ENCODE peak calls at places on chromosomes 13 and 19, in four cellular contexts. I is K562, U is GM12878, W is HepG2. O is an unnamed sample.

GRCh38 chr19:58047672-58048071 is 11.4 kb upstream of the ZNF135 start:
- DNase-seq in I (no peak), U (no peak), W (no peak), O (no peak)

GRCh38 chr19:47378246-47378645 is 29.1 kb downstream of the DHX34 start:
- DNase-seq in W (no peak), I (no peak), U (no peak), O (no peak)

GRCh38 chr13:41546372-41547252 is 89.3 kb downstream of the RGCC start:
- DNase-seq in W (peak), I (no peak), U (no peak), O (no peak)

GRCh38 chr13:100495455-100495854 is 93.1 kb downstream of the GGACT start:
- DNase-seq in U (no peak), I (no peak), W (no peak), O (no peak)

GRCh38 chr19:13920940-13921744 is 15.1 kb downstream of the CC2D1A start:
- DNase-seq in U (peak), I (peak), W (peak), O (peak)

GRCh38 chr13:46173656-46174055 is 8.3 kb downstream of the LCP1 start:
- DNase-seq in U (no peak), I (no peak), W (no peak), O (no peak)

GRCh38 chr19:15223649-15224371 is 8.4 kb downstream of the EPHX3 start:
- DNase-seq in I (no peak), U (no peak), W (no peak), O (no peak)

GRCh38 chr19:45137179-45137761 is 23.5 kb downstream of the NKPD1 start:
- DNase-seq in U (peak), W (no peak), I (no peak), O (no peak)

GRCh38 chr19:13652810-13653590 is 111.3 kb upstream of the MRI1 start:
- DNase-seq in I (no peak), U (no peak), W (no peak), O (no peak)

GRCh38 chr19:3336680-3337523 is 29.5 kb upstream of the NFIC start:
- DNase-seq in W (peak), I (no peak), U (no peak), O (no peak)

GRCh38 chr13:112903071-112903577 is 65.9 kb upstream of the MCF2L start:
- DNase-seq in U (no peak), W (no peak), I (no peak), O (no peak)

GRCh38 chr19:15280915-15281683 is 48.9 kb upstream of the EPHX3 start:
- DNase-seq in W (peak), I (peak), U (no peak), O (peak)

GRCh38 chr13:108662528-108662927 is 33.1 kb downstream of the MYO16 start:
- DNase-seq in I (no peak), W (no peak), U (no peak), O (no peak)

GRCh38 chr13:35630551-35631275 is 154.2 kb upstream of the MAB21L1 start:
- DNase-seq in W (peak), U (no peak), I (peak), O (peak)

GRCh38 chr13:20054586-20054985 is 96.1 kb downstream of the ZMYM2 start:
- DNase-seq in I (no peak), U (no peak), W (no peak), O (no peak)

GRCh38 chr13:51906581-51906980 is 44.8 kb downstream of the CCDC70 start:
- DNase-seq in I (no peak), W (peak), U (no peak), O (no peak)

GRCh38 chr19:2289714-2290435 is 7.9 kb upstream of the PEAK3 start:
- DNase-seq in I (peak), U (peak), W (no peak), O (no peak)

GRCh38 chr19:33508941-33509614 is 12.5 kb downstream of the PEPD start:
- DNase-seq in W (no peak), U (no peak), I (no peak), O (no peak)

GRCh38 chr13:103607995-103608394 is 541.8 kb upstream of the SLC10A2 start:
- DNase-seq in I (no peak), U (peak), W (no peak), O (no peak)

GRCh38 chr13:32036762-32037161 is 5.2 kb downstream of the FRY start:
- DNase-seq in I (no peak), W (no peak), U (no peak), O (no peak)

GRCh38 chr19:13159713-13160112 is 9.5 kb downstream of the IER2 start:
- DNase-seq in I (no peak), U (no peak), W (no peak), O (no peak)

GRCh38 chr13:26213982-26214381 is 8.1 kb downstream of the RNF6 start:
- DNase-seq in I (no peak), U (no peak), W (no peak), O (no peak)

GRCh38 chr13:40981361-40981760 is 37.8 kb downstream of the ELF1 start:
- DNase-seq in I (no peak), W (no peak), U (no peak), O (no peak)

GRCh38 chr13:85610024-85610423 is 189.2 kb downstream of the SLITRK6 start:
- DNase-seq in I (no peak), W (no peak), U (no peak), O (no peak)

GRCh38 chr13:61575941-61576340 is 160.3 kb upstream of the PCDH20 start:
- DNase-seq in U (no peak), W (no peak), I (no peak), O (no peak)

GRCh38 chr13:52414963-52415362 is 9.0 kb upstream of the THSD1 start:
- DNase-seq in I (no peak), W (no peak), U (no peak), O (no peak)

GRCh38 chr13:98321356-98321755 is 144.3 kb upstream of the RNF113B start:
- DNase-seq in I (no peak), U (no peak), W (no peak), O (no peak)

GRCh38 chr13:50355797-50356196 is 340.6 kb downstream of the KCNRG start:
- DNase-seq in I (no peak), U (peak), W (no peak), O (no peak)

GRCh38 chr13:50348402-50348801 is 333.2 kb downstream of the KCNRG start:
- DNase-seq in W (no peak), U (no peak), I (no peak), O (no peak)

GRCh38 chr13:50353651-50354415 is 338.6 kb downstream of the KCNRG start:
- DNase-seq in W (no peak), U (no peak), I (no peak), O (no peak)

GRCh38 chr13:50357136-50357535 is 341.9 kb downstream of the KCNRG start:
- DNase-seq in U (no peak), I (no peak), W (no peak), O (no peak)

DNA sequence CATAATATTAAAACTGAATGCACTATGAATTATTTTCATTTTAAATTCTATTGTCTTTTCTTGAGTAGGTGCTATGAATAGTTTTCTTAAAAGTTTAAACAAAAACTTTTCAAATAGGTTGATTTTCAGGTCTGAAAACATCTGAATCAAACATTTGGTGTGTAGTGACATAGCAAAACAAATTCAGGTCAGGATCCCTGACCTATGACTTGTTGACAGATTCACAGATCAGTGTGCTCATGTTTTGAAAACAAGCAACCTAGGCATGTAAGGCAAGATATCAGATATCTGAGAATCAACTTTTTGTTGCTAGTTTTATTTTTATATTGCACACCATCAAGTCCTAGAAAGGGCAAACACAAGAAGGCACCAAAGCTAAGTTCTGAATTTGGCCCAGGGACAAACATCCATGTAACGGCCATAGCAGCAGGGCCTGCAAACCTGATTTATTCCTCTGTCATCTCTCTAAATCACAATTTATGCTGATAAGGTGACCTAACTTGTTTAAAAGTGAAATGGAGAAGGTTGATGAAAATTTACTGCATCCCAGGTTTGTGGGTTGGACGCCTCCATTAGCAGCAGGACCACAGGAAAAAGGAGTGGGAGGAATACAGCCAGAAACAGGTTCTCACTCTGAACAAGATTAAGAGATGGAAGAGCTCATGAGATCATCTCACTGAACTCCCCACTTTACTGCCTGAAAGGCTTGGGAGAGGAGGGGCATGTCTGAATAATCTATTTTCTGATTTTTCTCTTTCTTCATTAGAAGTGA is 337.7 kb downstream of the KCNRG start:
- DNase-seq in U (no peak), I (no peak), W (no peak), O (no peak)
- TF ChIP-seq FOXK2 in U (no peak), I (no peak), W (no peak), O (no peak)

DNA sequence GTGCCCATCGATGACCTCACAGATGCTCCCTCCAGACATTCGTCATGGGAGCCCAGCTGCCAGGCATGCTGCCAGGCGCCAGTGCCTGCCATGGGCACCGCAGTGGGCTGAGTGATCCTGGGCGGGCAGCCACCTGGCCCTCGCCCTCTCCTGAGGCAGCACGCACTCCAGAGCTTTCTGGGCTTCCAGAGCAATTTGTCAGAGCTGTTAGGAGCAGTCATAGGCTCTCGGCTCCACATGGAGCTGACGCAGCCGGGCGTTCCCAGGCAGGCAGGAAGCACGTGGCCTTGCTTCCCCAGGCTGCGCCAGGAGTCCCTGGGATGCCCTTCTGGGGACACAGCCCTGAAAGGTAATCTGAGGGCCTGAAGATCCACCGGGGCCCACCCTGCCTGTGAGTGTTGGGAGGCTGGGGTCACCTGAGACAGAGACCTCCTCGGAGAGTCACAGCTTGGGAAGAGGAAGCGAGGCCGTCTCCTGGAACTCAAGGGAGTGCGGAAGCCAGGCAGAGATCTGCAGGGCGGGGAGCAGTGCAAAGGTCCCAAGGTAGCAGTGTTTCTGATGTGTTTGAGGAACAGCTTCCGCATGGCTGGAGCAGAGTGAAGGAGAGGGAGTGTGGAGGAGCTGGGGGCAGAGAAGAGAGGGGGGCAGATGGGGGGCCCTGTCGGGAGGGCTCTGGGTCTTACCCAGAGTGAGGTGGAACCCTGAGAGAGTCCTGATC is 50.5 kb downstream of the DPF1 start:
- DNase-seq in I (no peak), U (no peak), W (no peak), O (no peak)
- TF ChIP-seq FOXM1 in I (no peak), U (no peak), W (no peak), O (no peak)

GRCh38 chr13:106101201-106101600 is 434.3 kb downstream of the EFNB2 start:
- DNase-seq in W (no peak), U (no peak), I (no peak), O (no peak)
- TF ChIP-seq FOXK2 in W (no peak), U (no peak), I (no peak), O (no peak)

GRCh38 chr19:5041168-5042038 is 72.5 kb downstream of the KDM4B start:
- DNase-seq in U (no peak), I (no peak), W (no peak), O (no peak)
- TF ChIP-seq FOXM1 in U (no peak), I (no peak), W (no peak), O (no peak)

GRCh38 chr13:48892311-48892710 is 83.4 kb upstream of the FNDC3A start:
- DNase-seq in I (no peak), U (no peak), W (peak), O (no peak)

GRCh38 chr13:48890386-48890785 is 85.3 kb upstream of the FNDC3A start:
- DNase-seq in I (no peak), U (no peak), W (no peak), O (no peak)

GRCh38 chr13:48891586-48891985 is 84.1 kb upstream of the FNDC3A start:
- DNase-seq in I (no peak), W (peak), U (no peak), O (no peak)

GRCh38 chr13:48901786-48902185 is 73.9 kb upstream of the FNDC3A start:
- DNase-seq in U (no peak), W (no peak), I (no peak), O (no peak)

DNA sequence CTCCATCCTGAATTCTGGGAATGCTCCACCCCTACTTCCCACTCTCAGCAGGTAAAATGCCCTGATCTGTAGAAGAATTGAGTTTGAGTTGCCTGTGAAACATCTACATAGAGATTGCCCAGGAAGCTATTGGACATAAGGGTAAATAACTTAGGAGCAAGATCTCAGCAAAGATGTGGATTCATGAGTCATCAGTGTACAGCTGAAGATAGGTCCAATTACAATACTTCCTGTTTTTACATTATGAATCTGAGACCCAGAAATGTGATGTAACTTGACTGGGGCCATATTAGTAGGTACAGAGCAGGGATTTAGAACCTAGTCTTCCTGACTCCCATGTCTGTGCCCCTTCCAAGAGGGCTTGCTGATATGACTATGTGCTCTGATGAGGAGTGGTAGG is 79.4 kb upstream of the FNDC3A start:
- DNase-seq in I (no peak), U (no peak), W (no peak), O (no peak)
- TF ChIP-seq FOXK2 in I (no peak), U (no peak), W (no peak), O (no peak)

DNA sequence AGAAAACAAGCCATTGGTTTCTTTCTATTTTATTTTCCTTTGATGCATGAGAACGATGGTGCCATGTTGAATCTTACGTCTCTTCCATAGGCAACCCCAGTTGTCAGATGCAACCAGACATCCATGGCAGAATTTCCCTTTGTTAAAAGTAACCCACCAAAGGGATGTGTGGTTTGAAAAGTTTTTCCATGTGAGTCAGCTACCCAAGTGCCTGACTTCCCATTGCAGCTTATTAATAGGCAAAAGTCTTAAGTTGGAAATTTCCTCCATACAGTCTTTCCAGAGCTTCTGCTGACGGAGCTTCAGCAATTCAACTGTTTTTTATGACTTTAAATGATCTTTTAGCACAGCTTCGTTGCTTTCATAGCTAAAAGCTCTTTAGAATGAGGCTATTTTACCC is 73.8 kb upstream of the FAM216B start:
- DNase-seq in I (no peak), W (no peak), U (no peak), O (no peak)
- TF ChIP-seq FOXM1 in I (no peak), W (no peak), U (no peak), O (no peak)

GRCh38 chr19:10984166-10984735 is 23.4 kb downstream of the SMARCA4 start:
- DNase-seq in I (no peak), U (no peak), W (no peak), O (no peak)
- TF ChIP-seq FOXK2 in I (no peak), U (no peak), W (no peak), O (no peak)

DNA sequence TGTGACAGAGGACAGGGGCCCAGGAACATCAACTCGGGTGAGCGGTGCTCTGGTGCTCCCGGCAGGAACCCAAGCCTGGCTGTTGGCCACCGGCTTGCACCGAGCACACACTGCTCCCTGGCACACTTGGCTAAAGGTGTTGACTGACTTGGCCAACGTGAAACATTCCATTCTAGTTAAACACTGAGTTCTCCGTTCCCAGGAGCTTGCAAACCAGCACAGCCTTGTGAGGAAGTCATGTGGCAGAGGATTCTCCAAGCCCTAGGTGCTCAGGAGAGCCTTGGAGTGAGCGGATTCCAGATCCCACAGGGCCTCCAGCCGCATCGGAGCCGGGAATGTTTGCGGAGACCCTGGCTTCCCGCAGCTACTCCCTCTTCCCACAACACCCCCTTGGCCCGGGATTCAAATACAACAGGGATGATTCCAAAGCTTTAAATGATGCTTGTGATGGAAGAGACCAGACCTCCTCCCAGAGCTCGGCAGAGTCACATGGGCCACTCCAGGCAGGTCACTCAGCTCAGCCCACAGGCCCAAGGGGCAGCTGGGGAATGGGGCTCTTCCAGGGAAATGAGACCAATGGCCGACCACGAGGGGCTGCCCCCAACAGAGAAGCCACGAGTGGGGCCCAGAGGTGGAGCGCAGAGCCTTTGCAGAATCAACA is 2.9 kb downstream of the C13orf46 start:
- DNase-seq in I (no peak), U (no peak), W (no peak), O (no peak)
- TF ChIP-seq FOXM1 in I (no peak), U (no peak), W (no peak), O (no peak)

DNA sequence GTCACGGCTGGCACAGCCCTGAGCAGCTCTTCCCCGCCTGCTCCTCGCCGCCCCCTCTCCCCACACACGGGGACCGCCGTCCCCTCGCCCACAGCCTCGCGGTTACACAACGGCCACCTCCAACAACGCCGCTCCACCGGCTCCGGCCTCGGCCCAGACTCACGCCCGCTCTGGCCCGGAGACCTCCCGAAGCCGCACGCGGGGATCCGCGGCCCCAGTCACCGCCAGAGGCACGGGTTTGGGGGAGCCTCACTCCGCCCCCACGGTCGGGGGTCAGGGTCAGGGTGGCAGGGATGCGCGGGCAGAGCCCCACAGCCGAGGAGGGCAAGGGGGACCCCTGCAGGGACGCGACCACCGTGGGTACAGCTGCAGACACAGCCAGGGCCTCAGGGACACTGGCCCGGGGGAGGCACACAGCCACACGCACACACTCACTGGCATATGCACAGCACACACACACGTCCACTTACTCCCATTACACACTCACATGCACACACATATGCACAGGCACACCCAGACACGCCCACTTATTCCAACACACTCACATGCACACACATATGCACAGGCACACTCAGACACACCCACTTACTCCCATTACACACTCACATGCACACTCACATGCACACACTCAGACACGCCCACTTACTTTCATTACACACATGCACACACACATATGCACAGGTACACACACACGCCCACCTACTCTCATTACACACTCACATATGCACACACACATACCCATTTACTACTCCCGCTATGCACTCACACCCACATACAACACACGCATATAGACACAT is 1.6 kb downstream of the TTYH1 start:
- DNase-seq in U (no peak), I (no peak), W (no peak), O (no peak)
- TF ChIP-seq FOXK2 in U (no peak), I (no peak), W (peak), O (no peak)

DNA sequence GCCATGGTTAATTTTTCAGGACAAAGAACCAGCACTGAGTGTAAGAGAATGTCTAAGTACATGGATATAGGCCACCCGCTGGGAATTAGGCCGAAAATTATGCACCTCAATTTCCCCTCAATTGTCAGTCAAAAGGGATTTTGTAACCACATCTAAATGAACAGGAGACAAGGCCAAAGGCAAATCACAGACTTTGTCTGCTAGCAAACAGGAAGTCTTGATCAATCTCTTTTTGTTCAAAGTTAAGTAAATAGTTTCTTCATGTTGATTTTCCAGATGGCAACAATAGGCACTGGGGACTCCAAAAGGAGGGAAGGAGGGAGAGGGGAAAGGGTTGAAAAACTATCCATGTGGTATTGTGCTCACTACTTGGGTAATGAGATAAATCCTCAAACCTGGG is 276.0 kb downstream of the COG6 start:
- DNase-seq in U (no peak), W (peak), I (no peak), O (no peak)
- TF ChIP-seq FOXM1 in U (no peak), W (no peak), I (no peak), O (no peak)